ENCODE peak calls at places on chromosome 2, in nine cellular contexts. W is astrocyte, K is neural progenitor cell, X is psoas muscle, B is left ventricle myocardium inferior, C is AG04450, O is H1, V is heart left ventricle, A is SK-N-SH. M is an unnamed sample. For H3K9me3, the result is how much of the 10 kb centered on the place peaks cover.

GRCh38 chr2:85255813-85256581 is 71.8 kb downstream of the TGOLN2 start:
- DNase-seq in W (peak), K (peak), X (no peak), B (no peak), C (peak), O (peak), V (no peak), A (peak), M (no peak)

GRCh38 chr2:10161961-10162441 is 39.5 kb downstream of the RRM2 start:
- DNase-seq in W (peak), K (no peak), X (no peak), B (no peak), C (no peak), O (no peak), V (no peak), A (peak), M (no peak)

GRCh38 chr2:216622526-216622925 is 10.7 kb upstream of the IGFBP2 start:
- DNase-seq in W (no peak), K (no peak), X (no peak), B (no peak), C (no peak), O (no peak), V (no peak), A (no peak), M (no peak)

GRCh38 chr2:105298017-105298416 is 31.5 kb downstream of the TGFBRAP1 start:
- DNase-seq in W (no peak), K (no peak), X (no peak), B (no peak), C (no peak), O (no peak), V (no peak), A (no peak), M (no peak)

GRCh38 chr2:138003411-138003810 is 39.1 kb downstream of the HNMT start:
- DNase-seq in W (no peak), K (no peak), X (no peak), B (no peak), C (no peak), O (no peak), V (no peak), A (no peak), M (no peak)

GRCh38 chr2:112793449-112793978 is 9.2 kb upstream of the IL1A start:
- DNase-seq in W (peak), K (no peak), X (no peak), B (no peak), C (no peak), O (no peak), V (no peak), A (no peak), M (no peak)

GRCh38 chr2:214203744-214204289 is 207.0 kb upstream of the VWC2L start:
- DNase-seq in W (no peak), K (no peak), X (no peak), B (no peak), C (no peak), O (no peak), V (no peak), A (no peak), M (no peak)

GRCh38 chr2:171436307-171436706 is 2.3 kb downstream of the DCAF17 start:
- DNase-seq in W (peak), K (no peak), X (no peak), B (no peak), C (peak), O (no peak), V (no peak), A (no peak), M (no peak)

GRCh38 chr2:43737097-43737854 is 36.6 kb upstream of the DYNC2LI1 start:
- DNase-seq in W (peak), K (no peak), X (no peak), B (no peak), C (peak), O (no peak), V (no peak), A (no peak), M (no peak)

GRCh38 chr2:153935511-153935910 is 63.8 kb downstream of the GALNT13 start:
- DNase-seq in W (no peak), K (no peak), X (no peak), B (no peak), C (no peak), O (no peak), V (no peak), A (no peak), M (no peak)

GRCh38 chr2:241818229-241818942 is 9.4 kb downstream of the NEU4 start:
- DNase-seq in W (no peak), K (no peak), X (no peak), B (no peak), C (no peak), O (no peak), V (peak), A (no peak), M (peak)

GRCh38 chr2:104077573-104077972 is 776.3 kb upstream of the POU3F3 start:
- DNase-seq in W (no peak), K (no peak), X (no peak), B (no peak), C (no peak), O (no peak), V (no peak), A (no peak), M (no peak)

GRCh38 chr2:73516033-73516432 is 126.2 kb downstream of the NAT8 start:
- DNase-seq in W (peak), K (no peak), X (no peak), B (no peak), C (no peak), O (no peak), V (no peak), A (no peak), M (no peak)

GRCh38 chr2:140586379-140586778 is 1544.4 kb downstream of the LRP1B start:
- DNase-seq in W (no peak), K (peak), X (no peak), B (no peak), C (no peak), O (peak), V (no peak), A (peak), M (no peak)

GRCh38 chr2:240962371-240963064 is 35.9 kb upstream of the SNED1 start:
- DNase-seq in W (no peak), K (peak), X (peak), B (peak), C (no peak), O (peak), V (peak), A (peak), M (peak)

GRCh38 chr2:134468093-134468640 is 214.3 kb downstream of the MGAT5 start:
- DNase-seq in W (no peak), K (no peak), X (no peak), B (no peak), C (no peak), O (peak), V (no peak), A (no peak), M (no peak)

GRCh38 chr2:152304845-152305244 is 30.1 kb upstream of the FMNL2 start:
- DNase-seq in W (peak), K (no peak), X (no peak), B (no peak), C (no peak), O (no peak), V (no peak), A (no peak), M (no peak)

GRCh38 chr2:23688486-23689130 is 238.3 kb downstream of the ATAD2B start:
- DNase-seq in W (no peak), K (no peak), X (peak), B (no peak), C (no peak), O (no peak), V (no peak), A (no peak), M (peak)

GRCh38 chr2:182530636-182531035 is 103.8 kb upstream of the PDE1A start:
- DNase-seq in W (no peak), K (no peak), X (no peak), B (no peak), C (no peak), O (no peak), V (no peak), A (no peak), M (no peak)

GRCh38 chr2:12416600-12416999 is 300.1 kb upstream of the TRIB2 start:
- DNase-seq in W (no peak), K (peak), X (no peak), B (peak), C (no peak), O (no peak), V (no peak), A (no peak), M (peak)

GRCh38 chr2:239316562-239317465 is 84.0 kb downstream of the HDAC4 start:
- DNase-seq in W (peak), K (no peak), X (peak), B (peak), C (no peak), O (peak), V (peak), A (no peak), M (no peak)

GRCh38 chr2:38602732-38603401 is at the start of gene HNRNPLL:
- DNase-seq in W (peak), K (peak), X (peak), B (peak), C (peak), O (peak), V (peak), A (peak), M (peak)
- TF ChIP-seq CTCF in W (no peak), K (peak), X (no peak), B (no peak), C (no peak), O (no peak), V (no peak), A (peak), M (no peak)

GRCh38 chr2:136135462-136135861 is 17.5 kb upstream of the CXCR4 start:
- DNase-seq in W (no peak), K (no peak), X (no peak), B (no peak), C (no peak), O (no peak), V (no peak), A (no peak), M (no peak)
- H3K9me3 ChIP-seq in W (under half), K (under half), X (under half), B (under half), C (under half), O (under half), V (under half), A (under half), M (under half)

GRCh38 chr2:133266926-133267590 is 301.2 kb downstream of the NCKAP5 start:
- DNase-seq in W (no peak), K (peak), X (no peak), B (no peak), C (no peak), O (peak), V (no peak), A (peak), M (no peak)

GRCh38 chr2:133262888-133263287 is 305.4 kb downstream of the NCKAP5 start:
- DNase-seq in W (no peak), K (peak), X (no peak), B (no peak), C (no peak), O (no peak), V (no peak), A (no peak), M (no peak)

GRCh38 chr2:133270550-133270949 is 297.7 kb downstream of the NCKAP5 start:
- DNase-seq in W (no peak), K (no peak), X (no peak), B (no peak), C (no peak), O (no peak), V (no peak), A (no peak), M (no peak)

GRCh38 chr2:133264951-133265949 is 303.0 kb downstream of the NCKAP5 start:
- DNase-seq in W (peak), K (peak), X (peak), B (peak), C (no peak), O (peak), V (peak), A (peak), M (peak)

DNA sequence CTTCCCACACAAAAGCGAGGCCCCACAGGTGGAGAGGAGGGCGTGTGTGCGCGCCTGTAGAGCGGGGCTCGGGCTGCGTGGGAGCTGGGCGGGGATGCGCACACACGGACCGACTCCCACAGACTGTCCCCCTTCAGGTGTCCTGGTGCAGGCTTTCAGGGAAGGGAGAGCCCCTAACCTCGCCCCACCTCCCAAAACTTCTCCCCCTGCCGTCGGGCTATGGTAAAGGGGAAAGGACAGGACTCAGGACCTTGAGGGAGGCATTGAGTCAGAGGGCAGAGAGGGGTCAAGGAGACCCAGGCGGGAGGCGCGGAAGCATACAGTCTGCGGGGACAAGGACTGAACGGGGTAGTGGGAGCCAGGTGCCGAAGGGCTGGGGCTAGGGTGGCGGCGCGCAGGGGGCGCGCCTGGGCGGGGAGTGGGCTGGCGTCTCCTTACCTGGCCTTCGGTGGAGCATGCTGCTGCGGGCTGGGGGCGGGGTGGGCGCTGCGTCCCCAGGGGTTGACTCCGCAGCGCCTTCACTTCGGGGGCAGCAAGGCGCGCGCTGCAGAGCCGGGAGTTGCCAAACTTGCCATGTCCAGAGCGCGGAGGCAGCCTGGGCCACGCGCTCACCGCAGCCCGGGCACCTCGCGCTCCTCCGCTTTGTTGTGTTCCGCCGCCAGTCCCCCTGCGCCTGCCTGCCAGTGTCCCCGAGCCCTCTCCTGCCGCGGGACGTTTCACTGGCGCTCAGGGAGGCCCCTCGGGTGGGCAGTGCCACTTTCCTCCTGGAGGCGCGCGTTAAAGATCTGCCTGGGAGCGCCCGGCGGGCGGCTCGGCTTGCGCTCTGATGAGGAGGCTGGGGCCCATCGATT is 302.0 kb downstream of the NCKAP5 start:
- DNase-seq in W (peak), K (peak), X (no peak), B (peak), C (no peak), O (peak), V (no peak), A (peak), M (peak)
- TF ChIP-seq CTCF in W (no peak), K (peak), X (no peak), B (peak), C (peak), O (peak), V (no peak), A (no peak), M (no peak)

GRCh38 chr2:67057901-67058703 is 339.0 kb upstream of the ETAA1 start:
- DNase-seq in W (no peak), K (no peak), X (no peak), B (no peak), C (peak), O (no peak), V (no peak), A (no peak), M (no peak)

GRCh38 chr2:67055387-67056304 is 341.5 kb upstream of the ETAA1 start:
- DNase-seq in W (no peak), K (no peak), X (no peak), B (no peak), C (peak), O (no peak), V (no peak), A (no peak), M (no peak)

GRCh38 chr2:67050621-67051020 is 346.5 kb upstream of the ETAA1 start:
- DNase-seq in W (no peak), K (no peak), X (no peak), B (no peak), C (no peak), O (no peak), V (no peak), A (no peak), M (no peak)

GRCh38 chr2:67057123-67057522 is 340.0 kb upstream of the ETAA1 start:
- DNase-seq in W (no peak), K (no peak), X (no peak), B (no peak), C (no peak), O (no peak), V (no peak), A (no peak), M (no peak)

DNA sequence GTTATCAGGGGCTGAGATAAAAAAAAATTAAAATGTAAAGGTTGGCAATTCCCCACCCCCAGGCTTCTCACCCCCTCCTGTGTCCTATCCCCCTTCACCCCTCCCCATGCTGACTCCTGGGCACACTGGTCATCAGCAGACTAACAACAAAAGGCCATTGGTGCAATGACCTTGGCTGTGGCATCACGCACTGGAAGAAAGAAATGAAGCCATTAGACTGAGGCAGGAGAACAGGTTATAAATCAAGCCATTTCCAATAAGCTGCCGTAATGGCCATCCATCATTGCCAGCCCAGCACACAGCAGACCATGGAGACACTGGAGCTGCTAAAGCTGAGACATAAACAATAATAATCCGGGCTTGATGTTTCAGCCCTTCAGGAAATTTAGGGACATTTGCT is 342.4 kb upstream of the ETAA1 start:
- DNase-seq in W (no peak), K (no peak), X (no peak), B (no peak), C (no peak), O (no peak), V (no peak), A (no peak), M (no peak)
- H3K9me3 ChIP-seq in W (under half), K (under half), X (under half), B (under half), C (under half), O (under half), V (under half), A (under half), M (under half)